ENCODE peak calls at places on chromosomes 4 and X, in five cellular contexts. B is HT1080; K is lower lobe of right lung; X is activated CD4-positive, alpha-beta T cell treated with anti-CD3 and anti-CD28 coated beads, Interleukin-2, amount 10 ng/mL, durations not matched to agents 7 days and 5 days; T is endothelial cell. A is an unnamed sample.

GRCh38 chrX:108097380-108097779 is 5.8 kb downstream of the ATG4A start:
- DNase-seq in K (no peak), X (no peak), T (no peak), B (peak), A (no peak)

GRCh38 chrX:86021652-86022289 is 25.6 kb downstream of the CHM start:
- DNase-seq in B (no peak), T (no peak), X (no peak), K (no peak), A (no peak)

GRCh38 chr4:17771284-17771908 is 10.0 kb downstream of the FAM184B start:
- DNase-seq in K (peak), X (no peak), T (no peak), B (no peak), A (no peak)

GRCh38 chr4:86357608-86358007 is 2.2 kb downstream of the MAPK10 start:
- DNase-seq in B (no peak), K (no peak), X (no peak), T (no peak), A (no peak)

GRCh38 chr4:176498857-176499256 is 179.1 kb downstream of the SPCS3 start:
- DNase-seq in T (no peak), X (no peak), K (no peak), B (no peak), A (no peak)

GRCh38 chrX:72128881-72129280 is 2.8 kb downstream of the RTL5 start:
- DNase-seq in X (no peak), K (no peak), T (peak), B (no peak), A (no peak)

GRCh38 chr4:94877973-94878372 is 120.2 kb downstream of the BMPR1B start:
- DNase-seq in B (no peak), X (no peak), K (no peak), T (no peak), A (no peak)

GRCh38 chrX:19886888-19887531 is 390 bp downstream of the SH3KBP1 start:
- DNase-seq in K (peak), B (no peak), X (peak), T (peak), A (no peak)

GRCh38 chrX:54166915-54167314 is 16.1 kb downstream of the FAM120C start:
- DNase-seq in B (no peak), T (no peak), X (no peak), K (no peak), A (no peak)

GRCh38 chr4:8322794-8323704 is 53.5 kb downstream of the HTRA3 start:
- DNase-seq in T (no peak), K (peak), B (no peak), X (no peak), A (no peak)

GRCh38 chr4:46389301-46389761 is 597 bp downstream of the GABRA2 start:
- DNase-seq in K (no peak), T (no peak), B (no peak), X (no peak), A (no peak)

GRCh38 chr4:53638919-53639318 is 47.6 kb upstream of the LNX1 start:
- DNase-seq in X (no peak), T (no peak), B (no peak), K (no peak), A (no peak)

GRCh38 chrX:44873415-44874270 is 655 bp downstream of the KDM6A start:
- DNase-seq in B (peak), X (peak), K (peak), T (peak), A (peak)

GRCh38 chr4:170242471-170242870 is 152.7 kb upstream of the AADAT start:
- DNase-seq in K (no peak), X (no peak), B (no peak), T (no peak), A (no peak)

GRCh38 chr4:42412251-42412650 is 15.0 kb downstream of the SHISA3 start:
- DNase-seq in B (peak), X (no peak), T (no peak), K (no peak), A (no peak)

GRCh38 chrX:38375888-38376287 is 23.5 kb downstream of the OTC start:
- DNase-seq in K (no peak), B (peak), T (peak), X (peak), A (peak)

GRCh38 chr4:15956179-15956850 is 6.7 kb downstream of the FGFBP2 start:
- DNase-seq in X (peak), B (peak), T (peak), K (peak), A (peak)

GRCh38 chr4:110620352-110621327 is 2.2 kb downstream of the PITX2 start:
- DNase-seq in T (peak), B (no peak), K (no peak), X (no peak), A (no peak)

GRCh38 chr4:95268819-95269565 is 279.8 kb downstream of the UNC5C start:
- DNase-seq in B (no peak), T (no peak), X (no peak), K (no peak), A (no peak)

GRCh38 chrX:130110379-130111219 is at the start of gene ELF4:
- DNase-seq in K (peak), T (no peak), X (peak), B (peak), A (peak)

GRCh38 chr4:26248647-26249046 is 72.2 kb upstream of the RBPJ start:
- DNase-seq in K (no peak), B (no peak), T (no peak), X (no peak), A (no peak)

A was measured in GM12892.